ENCODE peak calls at places on chromosomes 16 and 17, in six cellular contexts. One of them, this sample, is unnamed.

GRCh38 chr17:78105551-78105950 is 23.0 kb downstream of the TMC6 start:
- DNase-seq in fibroblast of mammary gland: no peak
- DNase-seq in astrocyte of the cerebellum: no peak
- DNase-seq in MM.1S: no peak
- DNase-seq in fibroblast of pulmonary artery: no peak
- DNase-seq in endothelial cell of umbilical vein: no peak
- DNase-seq in this sample: no peak

GRCh38 chr17:29292071-29292991 is 1.6 kb downstream of the NUFIP2 start:
- DNase-seq in fibroblast of mammary gland: peak; percentile 40
- DNase-seq in astrocyte of the cerebellum: peak; percentile 28
- DNase-seq in MM.1S: peak; percentile 50
- DNase-seq in fibroblast of pulmonary artery: peak; percentile 60
- DNase-seq in endothelial cell of umbilical vein: peak; percentile 46
- DNase-seq in this sample: peak; percentile 44

GRCh38 chr16:51116353-51116752 is 34.7 kb downstream of the SALL1 start:
- DNase-seq in fibroblast of mammary gland: no peak
- DNase-seq in astrocyte of the cerebellum: no peak
- DNase-seq in MM.1S: no peak
- DNase-seq in fibroblast of pulmonary artery: no peak
- DNase-seq in endothelial cell of umbilical vein: no peak
- DNase-seq in this sample: no peak

GRCh38 chr17:17836818-17837379 is at the start of gene SREBF1:
- DNase-seq in fibroblast of mammary gland: no peak
- DNase-seq in astrocyte of the cerebellum: no peak
- DNase-seq in MM.1S: peak; percentile 39
- DNase-seq in fibroblast of pulmonary artery: peak; percentile 44
- DNase-seq in endothelial cell of umbilical vein: peak; percentile 63
- DNase-seq in this sample: peak; percentile 73

GRCh38 chr17:75160211-75160610 is 5.9 kb upstream of the JPT1 start:
- DNase-seq in fibroblast of mammary gland: no peak
- DNase-seq in astrocyte of the cerebellum: no peak
- DNase-seq in MM.1S: no peak
- DNase-seq in fibroblast of pulmonary artery: no peak
- DNase-seq in endothelial cell of umbilical vein: no peak
- DNase-seq in this sample: no peak

GRCh38 chr16:52547001-52547833 is at the start of gene TOX3:
- DNase-seq in fibroblast of mammary gland: no peak
- DNase-seq in astrocyte of the cerebellum: no peak
- DNase-seq in MM.1S: no peak
- DNase-seq in fibroblast of pulmonary artery: no peak
- DNase-seq in endothelial cell of umbilical vein: no peak
- DNase-seq in this sample: no peak

GRCh38 chr16:3027488-3027795 is 3.6 kb downstream of the THOC6 start:
- DNase-seq in fibroblast of mammary gland: no peak
- DNase-seq in astrocyte of the cerebellum: no peak
- DNase-seq in MM.1S: no peak
- DNase-seq in fibroblast of pulmonary artery: no peak
- DNase-seq in endothelial cell of umbilical vein: no peak
- DNase-seq in this sample: no peak

GRCh38 chr16:72928089-72928981 is 119.6 kb downstream of the ZFHX3 start:
- DNase-seq in fibroblast of mammary gland: no peak
- DNase-seq in astrocyte of the cerebellum: no peak
- DNase-seq in MM.1S: no peak
- DNase-seq in fibroblast of pulmonary artery: no peak
- DNase-seq in endothelial cell of umbilical vein: no peak
- DNase-seq in this sample: no peak

GRCh38 chr17:36611345-36612072 is 10.1 kb downstream of the MRM1 start:
- DNase-seq in fibroblast of mammary gland: peak; percentile 91
- DNase-seq in astrocyte of the cerebellum: no peak
- DNase-seq in MM.1S: no peak
- DNase-seq in fibroblast of pulmonary artery: peak; percentile 76
- DNase-seq in endothelial cell of umbilical vein: no peak
- DNase-seq in this sample: no peak

DNA sequence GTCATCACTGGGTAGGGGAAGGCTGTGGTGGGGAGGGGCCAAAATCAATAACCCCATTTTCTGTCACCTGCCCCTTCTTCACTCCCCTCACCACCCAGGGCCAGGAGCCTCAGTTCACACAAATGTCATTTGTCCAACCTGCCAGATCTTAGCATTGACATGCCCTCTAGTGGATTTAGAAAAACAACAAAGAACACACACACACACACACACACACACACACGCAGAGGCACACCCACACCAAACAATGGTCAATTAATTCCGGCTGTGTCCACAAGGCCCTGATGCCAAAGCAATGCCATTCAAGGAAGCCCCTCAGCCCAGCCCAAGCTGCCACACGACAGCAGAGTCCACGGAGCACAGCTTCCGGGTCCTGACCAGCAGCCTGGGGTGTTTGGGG is 68.4 kb downstream of the NOG start:
- DNase-seq in fibroblast of mammary gland: no peak
- DNase-seq in astrocyte of the cerebellum: no peak
- DNase-seq in MM.1S: no peak
- DNase-seq in fibroblast of pulmonary artery: no peak
- DNase-seq in endothelial cell of umbilical vein: no peak
- DNase-seq in this sample: no peak
- TF ChIP-seq CTCF in fibroblast of mammary gland: no peak
- TF ChIP-seq CTCF in astrocyte of the cerebellum: no peak
- TF ChIP-seq CTCF in MM.1S: no peak
- TF ChIP-seq CTCF in fibroblast of pulmonary artery: no peak
- TF ChIP-seq CTCF in endothelial cell of umbilical vein: no peak
- TF ChIP-seq CTCF in this sample: no peak

GRCh38 chr16:35398208-35398607 is 1938.8 kb downstream of the TP53TG3F start:
- DNase-seq in fibroblast of mammary gland: no peak
- DNase-seq in astrocyte of the cerebellum: no peak
- DNase-seq in MM.1S: no peak
- DNase-seq in fibroblast of pulmonary artery: no peak
- DNase-seq in endothelial cell of umbilical vein: no peak
- DNase-seq in this sample: no peak
- TF ChIP-seq CTCF in fibroblast of mammary gland: no peak
- TF ChIP-seq CTCF in astrocyte of the cerebellum: no peak
- TF ChIP-seq CTCF in MM.1S: no peak
- TF ChIP-seq CTCF in fibroblast of pulmonary artery: no peak
- TF ChIP-seq CTCF in endothelial cell of umbilical vein: no peak
- TF ChIP-seq CTCF in this sample: no peak

DNA sequence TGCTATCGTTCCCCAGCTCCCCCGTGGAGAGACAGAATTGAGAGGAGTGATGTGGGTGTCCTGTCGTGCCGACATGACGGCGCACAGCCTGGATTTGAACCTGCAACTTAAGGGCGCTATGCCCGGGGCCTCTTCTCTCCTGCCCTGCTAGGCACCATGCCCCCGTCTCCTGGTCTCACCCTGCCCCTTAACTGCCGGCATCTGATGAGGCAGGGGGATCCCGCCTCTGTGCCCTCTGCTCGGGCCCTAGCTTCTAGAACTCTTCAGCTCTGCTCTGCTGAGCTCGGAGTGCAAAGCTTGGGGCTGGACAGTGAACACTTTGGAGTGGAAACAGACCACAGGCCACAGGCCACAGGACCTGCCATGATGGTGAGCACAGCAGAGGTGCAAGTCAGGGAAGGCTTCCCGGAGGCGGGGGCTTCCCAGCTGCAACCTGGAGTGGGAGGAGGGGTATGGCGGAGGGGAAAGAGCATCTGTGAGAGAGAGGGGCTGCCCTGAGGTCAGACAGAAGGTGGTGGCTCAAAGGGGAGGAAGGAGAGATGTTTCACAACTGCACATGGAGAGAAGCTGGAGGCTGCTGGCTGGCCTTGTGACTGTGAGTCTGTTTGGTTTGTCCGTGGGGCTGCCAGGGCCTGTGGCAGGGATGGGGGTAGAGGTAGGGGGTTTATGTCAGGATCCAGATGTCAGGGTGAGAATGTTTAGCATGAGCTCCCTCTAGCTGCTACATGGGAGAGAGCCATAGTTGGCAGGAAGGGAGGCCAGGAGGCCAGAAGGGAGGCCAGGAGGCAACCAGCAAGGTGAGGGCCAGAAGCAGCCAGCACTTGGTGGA is 107.8 kb downstream of the CRLF3 start:
- DNase-seq in fibroblast of mammary gland: peak; percentile 40
- DNase-seq in astrocyte of the cerebellum: no peak
- DNase-seq in MM.1S: no peak
- DNase-seq in fibroblast of pulmonary artery: peak; percentile 31
- DNase-seq in endothelial cell of umbilical vein: no peak
- DNase-seq in this sample: no peak
- TF ChIP-seq CTCF in fibroblast of mammary gland: peak; percentile 21
- TF ChIP-seq CTCF in astrocyte of the cerebellum: peak; percentile 14
- TF ChIP-seq CTCF in MM.1S: peak; percentile 16
- TF ChIP-seq CTCF in fibroblast of pulmonary artery: peak; percentile 28
- TF ChIP-seq CTCF in endothelial cell of umbilical vein: no peak
- TF ChIP-seq CTCF in this sample: no peak

DNA sequence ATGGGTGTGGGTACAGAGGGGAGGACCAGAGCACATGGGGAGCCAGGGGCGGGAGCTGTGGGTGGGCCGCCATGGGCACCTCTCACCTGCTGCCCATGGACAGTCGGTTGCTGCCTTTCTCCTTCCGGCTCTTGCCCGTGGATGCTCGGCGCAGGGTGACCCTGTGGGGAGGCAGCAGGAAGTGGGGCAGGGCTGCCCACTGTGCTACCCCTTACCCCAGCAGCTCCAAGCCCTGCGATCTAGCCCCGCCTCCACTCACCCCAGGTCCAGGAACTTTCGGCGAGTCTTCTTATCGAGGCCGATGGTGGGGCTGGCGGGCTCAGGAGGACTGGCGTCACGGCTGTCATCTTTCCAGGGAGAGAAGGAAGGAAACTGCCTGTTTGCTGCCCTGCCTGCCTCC is 14.2 kb downstream of the SAMD14 start:
- DNase-seq in fibroblast of mammary gland: no peak
- DNase-seq in astrocyte of the cerebellum: no peak
- DNase-seq in MM.1S: no peak
- DNase-seq in fibroblast of pulmonary artery: no peak
- DNase-seq in endothelial cell of umbilical vein: no peak
- DNase-seq in this sample: no peak
- TF ChIP-seq CTCF in fibroblast of mammary gland: no peak
- TF ChIP-seq CTCF in astrocyte of the cerebellum: no peak
- TF ChIP-seq CTCF in MM.1S: no peak
- TF ChIP-seq CTCF in fibroblast of pulmonary artery: no peak
- TF ChIP-seq CTCF in endothelial cell of umbilical vein: no peak
- TF ChIP-seq CTCF in this sample: no peak

DNA sequence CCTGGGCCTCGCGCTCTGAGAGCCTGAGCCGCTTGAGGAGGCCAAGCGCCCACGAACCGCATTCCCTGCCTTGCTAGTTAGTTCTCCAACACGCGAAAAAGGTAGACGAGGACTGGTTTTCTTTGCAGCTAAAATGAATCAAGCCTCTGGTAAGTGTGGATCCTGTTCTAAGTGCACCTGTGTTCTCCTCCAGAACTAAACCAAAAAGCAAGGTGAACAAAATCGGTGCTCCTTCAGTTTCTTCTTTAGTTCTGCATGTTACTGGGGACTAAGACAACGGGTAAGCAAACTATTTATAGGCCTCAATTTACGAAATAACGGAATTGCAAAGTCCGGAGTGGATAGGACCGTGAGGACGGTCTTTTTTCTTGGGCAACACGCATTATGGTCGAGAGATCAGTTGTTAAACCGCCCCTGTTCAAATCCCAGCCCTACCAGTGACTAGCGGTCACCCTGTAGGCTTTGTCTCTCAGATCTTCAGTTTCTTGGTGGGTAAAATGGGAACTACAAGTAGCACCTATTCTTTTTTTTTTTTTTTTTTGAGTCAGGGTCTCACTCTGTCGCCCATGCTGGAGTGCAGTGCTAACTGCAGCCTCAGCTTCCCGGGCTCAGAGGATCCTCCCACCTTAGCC is 993 bp upstream of the ANKRD11 start:
- DNase-seq in fibroblast of mammary gland: no peak
- DNase-seq in astrocyte of the cerebellum: no peak
- DNase-seq in MM.1S: no peak
- DNase-seq in fibroblast of pulmonary artery: peak; percentile 43
- DNase-seq in endothelial cell of umbilical vein: no peak
- DNase-seq in this sample: no peak
- TF ChIP-seq CTCF in fibroblast of mammary gland: peak; percentile 12
- TF ChIP-seq CTCF in astrocyte of the cerebellum: no peak
- TF ChIP-seq CTCF in MM.1S: no peak
- TF ChIP-seq CTCF in fibroblast of pulmonary artery: peak; percentile 12
- TF ChIP-seq CTCF in endothelial cell of umbilical vein: no peak
- TF ChIP-seq CTCF in this sample: peak; percentile 38

GRCh38 chr17:45743626-45744326 is 40.3 kb upstream of the CRHR1 start:
- DNase-seq in fibroblast of mammary gland: no peak
- DNase-seq in astrocyte of the cerebellum: no peak
- DNase-seq in MM.1S: no peak
- DNase-seq in fibroblast of pulmonary artery: no peak
- DNase-seq in endothelial cell of umbilical vein: no peak
- DNase-seq in this sample: no peak
- TF ChIP-seq CTCF in fibroblast of mammary gland: no peak
- TF ChIP-seq CTCF in astrocyte of the cerebellum: no peak
- TF ChIP-seq CTCF in MM.1S: no peak
- TF ChIP-seq CTCF in fibroblast of pulmonary artery: no peak
- TF ChIP-seq CTCF in endothelial cell of umbilical vein: no peak
- TF ChIP-seq CTCF in this sample: no peak

DNA sequence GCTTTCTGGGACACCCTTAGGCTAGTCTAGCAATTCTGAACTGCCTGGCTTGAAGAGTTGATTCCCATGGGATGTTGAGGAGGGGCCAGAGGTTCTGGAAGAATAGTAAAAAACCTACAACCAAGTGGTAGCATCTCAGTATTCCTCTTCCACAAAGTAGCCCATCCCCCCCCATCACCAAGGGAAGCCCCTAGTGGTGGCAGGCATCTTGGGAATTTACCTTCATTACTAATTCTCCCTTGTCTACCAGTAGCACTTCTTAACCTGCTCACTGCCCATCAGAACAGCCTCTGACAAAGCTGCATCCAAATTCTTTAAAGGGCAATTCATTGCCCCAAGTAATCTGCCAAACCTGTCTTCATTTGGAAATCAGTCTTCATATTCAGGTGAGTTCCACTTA is 12.8 kb upstream of the RAB11FIP4 start:
- DNase-seq in fibroblast of mammary gland: no peak
- DNase-seq in astrocyte of the cerebellum: no peak
- DNase-seq in MM.1S: no peak
- DNase-seq in fibroblast of pulmonary artery: no peak
- DNase-seq in endothelial cell of umbilical vein: no peak
- DNase-seq in this sample: no peak
- TF ChIP-seq CTCF in fibroblast of mammary gland: no peak
- TF ChIP-seq CTCF in astrocyte of the cerebellum: peak; percentile 27
- TF ChIP-seq CTCF in MM.1S: no peak
- TF ChIP-seq CTCF in fibroblast of pulmonary artery: no peak
- TF ChIP-seq CTCF in endothelial cell of umbilical vein: no peak
- TF ChIP-seq CTCF in this sample: no peak

DNA sequence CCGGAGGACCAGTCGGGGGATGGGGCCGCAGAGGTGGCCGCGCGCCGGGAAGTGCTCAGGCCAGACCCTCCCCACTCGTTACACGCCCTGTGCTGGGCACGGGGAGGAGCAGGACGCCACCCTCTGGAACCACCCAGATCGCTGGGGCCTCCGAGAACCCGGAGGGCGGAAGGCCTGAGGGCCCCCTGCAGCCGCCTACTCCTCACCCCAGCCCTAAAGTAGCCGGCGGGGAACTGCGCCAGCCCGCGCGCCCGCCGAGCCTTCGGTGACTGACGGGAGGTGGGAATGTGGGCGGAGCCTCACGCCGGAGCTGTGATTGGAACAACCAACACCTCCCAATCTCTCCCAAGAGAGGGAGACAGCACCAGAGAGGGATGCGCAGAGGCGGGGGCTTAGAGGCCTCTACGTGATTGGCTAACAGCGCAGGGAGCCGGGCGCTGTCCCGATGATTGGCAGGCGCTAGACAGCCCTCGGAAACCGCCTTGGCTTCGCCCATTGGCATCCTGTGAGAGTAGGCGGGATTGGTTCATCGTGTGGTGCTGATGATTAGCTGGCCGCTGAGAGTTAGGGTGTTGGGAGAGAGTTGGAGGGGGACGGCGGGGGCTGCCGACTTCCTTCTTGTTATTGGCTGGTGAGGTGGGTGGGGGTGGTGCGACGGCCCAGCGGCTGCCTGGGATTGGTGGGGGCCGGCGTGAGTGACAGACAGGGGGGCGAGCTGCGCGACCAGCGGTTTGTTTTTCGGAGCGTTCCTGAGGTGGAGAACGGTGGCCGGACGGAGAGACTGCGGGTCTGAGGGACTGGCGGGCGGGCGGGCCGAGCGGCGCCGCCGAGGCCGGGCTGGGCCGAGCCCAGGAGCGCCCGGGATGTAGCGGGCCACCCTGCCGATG is at the start of gene MAP3K3:
- DNase-seq in fibroblast of mammary gland: peak; percentile 100
- DNase-seq in astrocyte of the cerebellum: peak; percentile 100
- DNase-seq in MM.1S: peak; percentile 100
- DNase-seq in fibroblast of pulmonary artery: peak; percentile 100
- DNase-seq in endothelial cell of umbilical vein: peak; percentile 100
- DNase-seq in this sample: peak; percentile 92
- TF ChIP-seq CTCF in fibroblast of mammary gland: no peak
- TF ChIP-seq CTCF in astrocyte of the cerebellum: no peak
- TF ChIP-seq CTCF in MM.1S: peak; percentile 11
- TF ChIP-seq CTCF in fibroblast of pulmonary artery: no peak
- TF ChIP-seq CTCF in endothelial cell of umbilical vein: no peak
- TF ChIP-seq CTCF in this sample: no peak

This sample was measured in natural killer cell.